ENCODE peak calls at places on chromosomes 6 and 20, in ten cellular contexts. W is stimulated activated CD4-positive, alpha-beta T cell treated with anti-CD3 and anti-CD28 coated beads, Interleukin-12 subunit alpha, Interleukin-12 subunit beta, amount 100 ng/mL, for 48 hours; Z is activated CD4-positive, alpha-beta T cell treated with anti-CD3 and anti-CD28 coated beads for 24 hours; A is H4; B is ovary; Q is A673; P is psoas muscle; L is GM10248; N is astrocyte of the spinal cord; K is activated naive CD4-positive, alpha-beta T cell treated with anti-CD3 and anti-CD28 coated beads for 36 hours. H is an unnamed sample.

GRCh38 chr6:28729501-28730402 is 194.0 kb downstream of the TRIM27 start:
- DNase-seq in W (no peak), Z (no peak), A (no peak), B (no peak), Q (peak), P (no peak), L (no peak), N (no peak), K (no peak), H (no peak)

GRCh38 chr20:9319687-9320384 is 194.6 kb upstream of the LAMP5 start:
- DNase-seq in W (no peak), Z (no peak), A (no peak), B (no peak), Q (peak), P (no peak), L (no peak), N (no peak), K (no peak), H (no peak)

GRCh38 chr6:139457482-139457881 is 83.0 kb upstream of the CITED2 start:
- DNase-seq in W (no peak), Z (no peak), A (no peak), B (no peak), Q (no peak), P (no peak), L (no peak), N (no peak), K (no peak), H (no peak)

GRCh38 chr20:37940161-37940560 is 37.2 kb downstream of the VSTM2L start:
- DNase-seq in W (no peak), Z (no peak), A (no peak), B (no peak), Q (no peak), P (no peak), L (no peak), N (no peak), K (no peak), H (no peak)

GRCh38 chr6:111477481-111477938 is 5.5 kb downstream of the REV3L start:
- DNase-seq in W (no peak), Z (no peak), A (no peak), B (no peak), Q (peak), P (no peak), L (peak), N (no peak), K (no peak), H (no peak)

GRCh38 chr6:36850001-36850400 is 10.8 kb upstream of the CPNE5 start:
- DNase-seq in W (no peak), Z (no peak), A (no peak), B (no peak), Q (no peak), P (no peak), L (no peak), N (no peak), K (no peak), H (peak)

GRCh38 chr6:151136141-151136755 is 103.5 kb upstream of the AKAP12 start:
- DNase-seq in W (no peak), Z (no peak), A (no peak), B (no peak), Q (no peak), P (no peak), L (no peak), N (peak), K (no peak), H (no peak)

GRCh38 chr6:27890351-27891299 is 21.6 kb downstream of the OR2B2 start:
- DNase-seq in W (peak), Z (peak), A (peak), B (no peak), Q (peak), P (peak), L (peak), N (peak), K (peak), H (no peak)

GRCh38 chr6:95093154-95093553 is 484.2 kb upstream of the MANEA start:
- DNase-seq in W (no peak), Z (no peak), A (no peak), B (no peak), Q (no peak), P (no peak), L (no peak), N (peak), K (no peak), H (no peak)

GRCh38 chr6:80744213-80744612 is 637.7 kb downstream of the BCKDHB start:
- DNase-seq in W (no peak), Z (no peak), A (no peak), B (no peak), Q (no peak), P (no peak), L (no peak), N (no peak), K (no peak), H (no peak)

GRCh38 chr20:4563534-4563933 is 158.2 kb upstream of the PRND start:
- DNase-seq in W (peak), Z (no peak), A (peak), B (no peak), Q (peak), P (no peak), L (no peak), N (peak), K (peak), H (no peak)

GRCh38 chr20:25294459-25295385 is 46.8 kb downstream of the PYGB start:
- DNase-seq in W (peak), Z (peak), A (peak), B (peak), Q (peak), P (peak), L (peak), N (peak), K (peak), H (peak)

GRCh38 chr6:4565301-4566250 is 210.6 kb upstream of the CDYL start:
- DNase-seq in W (no peak), Z (no peak), A (no peak), B (no peak), Q (no peak), P (no peak), L (no peak), N (no peak), K (no peak), H (no peak)